ENCODE peak calls at places on chromosomes 12 and 14, in seven cellular contexts. One of them, this sample, is unnamed.
A peak's percentile ranks its signal among the peaks of the same experiment; 100 is the strongest.

GRCh38 chr12:101945361-101946232 is 68.2 kb downstream of the DRAM1 start:
- DNase-seq in CMK: no peak
- DNase-seq in fibroblast of lung: peak; percentile 60
- DNase-seq in stimulated activated CD4-positive, alpha-beta T cell treated with anti-CD3 and anti-CD28 coated beads, TNF-alpha, amount 100 ng/mL, for 24 hours: no peak
- DNase-seq in cardiac fibroblast: no peak
- DNase-seq in PC-3: peak; percentile 52
- DNase-seq in NCI-H2081: no peak
- DNase-seq in this sample: no peak

GRCh38 chr12:63521706-63522105 is 146.6 kb downstream of the DPY19L2 start:
- DNase-seq in cardiac fibroblast: no peak
- DNase-seq in PC-3: no peak
- DNase-seq in fibroblast of lung: no peak
- DNase-seq in NCI-H2081: no peak
- DNase-seq in CMK: no peak
- DNase-seq in stimulated activated CD4-positive, alpha-beta T cell treated with anti-CD3 and anti-CD28 coated beads, TNF-alpha, amount 100 ng/mL, for 24 hours: no peak
- DNase-seq in this sample: no peak

GRCh38 chr14:70857499-70857895 is 48.2 kb upstream of the MAP3K9 start:
- DNase-seq in PC-3: no peak
- DNase-seq in fibroblast of lung: no peak
- DNase-seq in NCI-H2081: no peak
- DNase-seq in CMK: no peak
- DNase-seq in stimulated activated CD4-positive, alpha-beta T cell treated with anti-CD3 and anti-CD28 coated beads, TNF-alpha, amount 100 ng/mL, for 24 hours: no peak
- DNase-seq in cardiac fibroblast: peak; percentile 40
- DNase-seq in this sample: no peak

GRCh38 chr14:77253333-77254190 is 17.4 kb downstream of the NGB start:
- DNase-seq in NCI-H2081: no peak
- DNase-seq in cardiac fibroblast: no peak
- DNase-seq in stimulated activated CD4-positive, alpha-beta T cell treated with anti-CD3 and anti-CD28 coated beads, TNF-alpha, amount 100 ng/mL, for 24 hours: no peak
- DNase-seq in CMK: no peak
- DNase-seq in fibroblast of lung: no peak
- DNase-seq in PC-3: no peak
- DNase-seq in this sample: no peak

GRCh38 chr12:50351120-50352043 is 45.0 kb downstream of the FAM186A start:
- DNase-seq in CMK: no peak
- DNase-seq in PC-3: no peak
- DNase-seq in NCI-H2081: no peak
- DNase-seq in stimulated activated CD4-positive, alpha-beta T cell treated with anti-CD3 and anti-CD28 coated beads, TNF-alpha, amount 100 ng/mL, for 24 hours: no peak
- DNase-seq in fibroblast of lung: no peak
- DNase-seq in cardiac fibroblast: peak; percentile 46
- DNase-seq in this sample: no peak

GRCh38 chr14:100237735-100238418 is 1.1 kb upstream of the YY1 start:
- DNase-seq in stimulated activated CD4-positive, alpha-beta T cell treated with anti-CD3 and anti-CD28 coated beads, TNF-alpha, amount 100 ng/mL, for 24 hours: no peak
- DNase-seq in NCI-H2081: peak; percentile 55
- DNase-seq in fibroblast of lung: peak; percentile 52
- DNase-seq in PC-3: peak; percentile 66
- DNase-seq in CMK: no peak
- DNase-seq in cardiac fibroblast: peak; percentile 58
- DNase-seq in this sample: peak; percentile 67

GRCh38 chr12:85057370-85057963 is 21.3 kb downstream of the LRRIQ1 start:
- DNase-seq in NCI-H2081: peak; percentile 53
- DNase-seq in PC-3: peak; percentile 79
- DNase-seq in CMK: peak; percentile 7
- DNase-seq in stimulated activated CD4-positive, alpha-beta T cell treated with anti-CD3 and anti-CD28 coated beads, TNF-alpha, amount 100 ng/mL, for 24 hours: no peak
- DNase-seq in fibroblast of lung: peak; percentile 62
- DNase-seq in cardiac fibroblast: peak; percentile 75
- DNase-seq in this sample: peak; percentile 13

GRCh38 chr12:93526786-93527428 is 45.6 kb upstream of the SOCS2 start:
- DNase-seq in NCI-H2081: no peak
- DNase-seq in CMK: no peak
- DNase-seq in cardiac fibroblast: peak; percentile 95
- DNase-seq in PC-3: peak; percentile 95
- DNase-seq in fibroblast of lung: peak; percentile 95
- DNase-seq in stimulated activated CD4-positive, alpha-beta T cell treated with anti-CD3 and anti-CD28 coated beads, TNF-alpha, amount 100 ng/mL, for 24 hours: no peak
- DNase-seq in this sample: no peak

GRCh38 chr12:123712780-123713319 is 697 bp downstream of the ATP6V0A2 start:
- DNase-seq in CMK: no peak
- DNase-seq in stimulated activated CD4-positive, alpha-beta T cell treated with anti-CD3 and anti-CD28 coated beads, TNF-alpha, amount 100 ng/mL, for 24 hours: no peak
- DNase-seq in fibroblast of lung: no peak
- DNase-seq in cardiac fibroblast: peak; percentile 17
- DNase-seq in NCI-H2081: no peak
- DNase-seq in PC-3: no peak
- DNase-seq in this sample: no peak

GRCh38 chr12:103169-103981 is 36.8 kb downstream of the IQSEC3 start:
- DNase-seq in fibroblast of lung: no peak
- DNase-seq in CMK: peak; percentile 50
- DNase-seq in NCI-H2081: peak; percentile 97
- DNase-seq in cardiac fibroblast: no peak
- DNase-seq in PC-3: no peak
- DNase-seq in stimulated activated CD4-positive, alpha-beta T cell treated with anti-CD3 and anti-CD28 coated beads, TNF-alpha, amount 100 ng/mL, for 24 hours: no peak
- DNase-seq in this sample: no peak

GRCh38 chr14:37232907-37233481 is 35.3 kb downstream of the MIPOL1 start:
- DNase-seq in CMK: peak; percentile 18
- DNase-seq in stimulated activated CD4-positive, alpha-beta T cell treated with anti-CD3 and anti-CD28 coated beads, TNF-alpha, amount 100 ng/mL, for 24 hours: no peak
- DNase-seq in NCI-H2081: peak; percentile 56
- DNase-seq in cardiac fibroblast: peak; percentile 78
- DNase-seq in PC-3: peak; percentile 89
- DNase-seq in fibroblast of lung: peak; percentile 71
- DNase-seq in this sample: peak; percentile 16

GRCh38 chr12:83954939-83955601 is 957.5 kb downstream of the SLC6A15 start:
- DNase-seq in CMK: no peak
- DNase-seq in PC-3: peak; percentile 32
- DNase-seq in stimulated activated CD4-positive, alpha-beta T cell treated with anti-CD3 and anti-CD28 coated beads, TNF-alpha, amount 100 ng/mL, for 24 hours: no peak
- DNase-seq in fibroblast of lung: no peak
- DNase-seq in cardiac fibroblast: no peak
- DNase-seq in NCI-H2081: no peak
- DNase-seq in this sample: no peak

GRCh38 chr14:73403181-73403752 is 55.1 kb downstream of the NUMB start:
- DNase-seq in stimulated activated CD4-positive, alpha-beta T cell treated with anti-CD3 and anti-CD28 coated beads, TNF-alpha, amount 100 ng/mL, for 24 hours: no peak
- DNase-seq in PC-3: no peak
- DNase-seq in fibroblast of lung: no peak
- DNase-seq in CMK: no peak
- DNase-seq in cardiac fibroblast: no peak
- DNase-seq in NCI-H2081: no peak
- DNase-seq in this sample: no peak

GRCh38 chr12:66239295-66239694 is 50.3 kb downstream of the IRAK3 start:
- DNase-seq in fibroblast of lung: no peak
- DNase-seq in stimulated activated CD4-positive, alpha-beta T cell treated with anti-CD3 and anti-CD28 coated beads, TNF-alpha, amount 100 ng/mL, for 24 hours: no peak
- DNase-seq in cardiac fibroblast: no peak
- DNase-seq in NCI-H2081: no peak
- DNase-seq in PC-3: no peak
- DNase-seq in CMK: no peak
- DNase-seq in this sample: no peak

GRCh38 chr12:53596920-53597363 is 29.2 kb downstream of the ATF7 start:
- DNase-seq in NCI-H2081: peak; percentile 43
- DNase-seq in cardiac fibroblast: peak; percentile 74
- DNase-seq in PC-3: no peak
- DNase-seq in fibroblast of lung: peak; percentile 71
- DNase-seq in stimulated activated CD4-positive, alpha-beta T cell treated with anti-CD3 and anti-CD28 coated beads, TNF-alpha, amount 100 ng/mL, for 24 hours: no peak
- DNase-seq in CMK: no peak
- DNase-seq in this sample: no peak

GRCh38 chr12:32921397-32921796 is 24.8 kb upstream of the PKP2 start:
- DNase-seq in cardiac fibroblast: peak; percentile 69
- DNase-seq in stimulated activated CD4-positive, alpha-beta T cell treated with anti-CD3 and anti-CD28 coated beads, TNF-alpha, amount 100 ng/mL, for 24 hours: no peak
- DNase-seq in NCI-H2081: no peak
- DNase-seq in PC-3: peak; percentile 66
- DNase-seq in fibroblast of lung: no peak
- DNase-seq in CMK: no peak
- DNase-seq in this sample: no peak

GRCh38 chr12:25592725-25593495 is 39.8 kb upstream of the LMNTD1 start:
- DNase-seq in PC-3: no peak
- DNase-seq in fibroblast of lung: no peak
- DNase-seq in NCI-H2081: no peak
- DNase-seq in stimulated activated CD4-positive, alpha-beta T cell treated with anti-CD3 and anti-CD28 coated beads, TNF-alpha, amount 100 ng/mL, for 24 hours: no peak
- DNase-seq in CMK: no peak
- DNase-seq in cardiac fibroblast: no peak
- DNase-seq in this sample: no peak

GRCh38 chr12:47193066-47193465 is 113.3 kb upstream of the AMIGO2 start:
- DNase-seq in PC-3: no peak
- DNase-seq in NCI-H2081: no peak
- DNase-seq in fibroblast of lung: no peak
- DNase-seq in stimulated activated CD4-positive, alpha-beta T cell treated with anti-CD3 and anti-CD28 coated beads, TNF-alpha, amount 100 ng/mL, for 24 hours: no peak
- DNase-seq in cardiac fibroblast: peak; percentile 10
- DNase-seq in CMK: no peak
- DNase-seq in this sample: no peak

GRCh38 chr14:45787167-45787566 is 534.2 kb upstream of the MIS18BP1 start:
- DNase-seq in CMK: no peak
- DNase-seq in PC-3: no peak
- DNase-seq in cardiac fibroblast: peak; percentile 2
- DNase-seq in NCI-H2081: no peak
- DNase-seq in stimulated activated CD4-positive, alpha-beta T cell treated with anti-CD3 and anti-CD28 coated beads, TNF-alpha, amount 100 ng/mL, for 24 hours: no peak
- DNase-seq in fibroblast of lung: no peak
- DNase-seq in this sample: no peak

GRCh38 chr12:6116481-6117021 is 7.9 kb downstream of the VWF start:
- DNase-seq in CMK: no peak
- DNase-seq in cardiac fibroblast: peak; percentile 94
- DNase-seq in NCI-H2081: no peak
- DNase-seq in fibroblast of lung: no peak
- DNase-seq in stimulated activated CD4-positive, alpha-beta T cell treated with anti-CD3 and anti-CD28 coated beads, TNF-alpha, amount 100 ng/mL, for 24 hours: no peak
- DNase-seq in PC-3: peak; percentile 44
- DNase-seq in this sample: no peak

GRCh38 chr12:14961466-14962155 is at the start of gene ARHGDIB:
- DNase-seq in CMK: peak; percentile 71
- DNase-seq in PC-3: no peak
- DNase-seq in cardiac fibroblast: peak; percentile 69
- DNase-seq in NCI-H2081: no peak
- DNase-seq in stimulated activated CD4-positive, alpha-beta T cell treated with anti-CD3 and anti-CD28 coated beads, TNF-alpha, amount 100 ng/mL, for 24 hours: peak; percentile 66
- DNase-seq in fibroblast of lung: no peak
- DNase-seq in this sample: peak; percentile 25

GRCh38 chr14:20477211-20477876 is 8.1 kb downstream of the PNP start:
- DNase-seq in stimulated activated CD4-positive, alpha-beta T cell treated with anti-CD3 and anti-CD28 coated beads, TNF-alpha, amount 100 ng/mL, for 24 hours: no peak
- DNase-seq in PC-3: no peak
- DNase-seq in NCI-H2081: no peak
- DNase-seq in fibroblast of lung: peak; percentile 14
- DNase-seq in cardiac fibroblast: peak; percentile 51
- DNase-seq in CMK: peak; percentile 83
- DNase-seq in this sample: no peak

GRCh38 chr12:3250576-3250975 is 173.4 kb downstream of the TSPAN9 start:
- DNase-seq in NCI-H2081: no peak
- DNase-seq in stimulated activated CD4-positive, alpha-beta T cell treated with anti-CD3 and anti-CD28 coated beads, TNF-alpha, amount 100 ng/mL, for 24 hours: no peak
- DNase-seq in fibroblast of lung: no peak
- DNase-seq in PC-3: no peak
- DNase-seq in cardiac fibroblast: no peak
- DNase-seq in CMK: no peak
- DNase-seq in this sample: no peak

GRCh38 chr12:110744697-110745264 is 2.1 kb upstream of the PPP1CC start:
- DNase-seq in cardiac fibroblast: no peak
- DNase-seq in stimulated activated CD4-positive, alpha-beta T cell treated with anti-CD3 and anti-CD28 coated beads, TNF-alpha, amount 100 ng/mL, for 24 hours: no peak
- DNase-seq in fibroblast of lung: no peak
- DNase-seq in CMK: no peak
- DNase-seq in NCI-H2081: no peak
- DNase-seq in PC-3: peak; percentile 77
- DNase-seq in this sample: no peak

GRCh38 chr12:12133785-12134184 is 63.0 kb downstream of the BCL2L14 start:
- DNase-seq in stimulated activated CD4-positive, alpha-beta T cell treated with anti-CD3 and anti-CD28 coated beads, TNF-alpha, amount 100 ng/mL, for 24 hours: no peak
- DNase-seq in NCI-H2081: no peak
- DNase-seq in fibroblast of lung: no peak
- DNase-seq in CMK: no peak
- DNase-seq in PC-3: no peak
- DNase-seq in cardiac fibroblast: no peak
- DNase-seq in this sample: no peak

GRCh38 chr14:91396959-91397815 is 20.4 kb downstream of the CCDC88C start:
- DNase-seq in CMK: no peak
- DNase-seq in stimulated activated CD4-positive, alpha-beta T cell treated with anti-CD3 and anti-CD28 coated beads, TNF-alpha, amount 100 ng/mL, for 24 hours: no peak
- DNase-seq in PC-3: no peak
- DNase-seq in fibroblast of lung: no peak
- DNase-seq in cardiac fibroblast: no peak
- DNase-seq in NCI-H2081: peak; percentile 40
- DNase-seq in this sample: peak; percentile 80

GRCh38 chr12:46372852-46373302 is 304 bp upstream of the SLC38A2 start:
- DNase-seq in CMK: no peak
- DNase-seq in cardiac fibroblast: no peak
- DNase-seq in stimulated activated CD4-positive, alpha-beta T cell treated with anti-CD3 and anti-CD28 coated beads, TNF-alpha, amount 100 ng/mL, for 24 hours: no peak
- DNase-seq in PC-3: no peak
- DNase-seq in fibroblast of lung: no peak
- DNase-seq in NCI-H2081: no peak
- DNase-seq in this sample: no peak

GRCh38 chr12:5071496-5071895 is 27.8 kb downstream of the KCNA5 start:
- DNase-seq in PC-3: no peak
- DNase-seq in NCI-H2081: no peak
- DNase-seq in fibroblast of lung: no peak
- DNase-seq in cardiac fibroblast: no peak
- DNase-seq in CMK: no peak
- DNase-seq in stimulated activated CD4-positive, alpha-beta T cell treated with anti-CD3 and anti-CD28 coated beads, TNF-alpha, amount 100 ng/mL, for 24 hours: no peak
- DNase-seq in this sample: no peak

GRCh38 chr14:87149583-87150354 is 843.2 kb downstream of the GALC start:
- DNase-seq in stimulated activated CD4-positive, alpha-beta T cell treated with anti-CD3 and anti-CD28 coated beads, TNF-alpha, amount 100 ng/mL, for 24 hours: no peak
- DNase-seq in NCI-H2081: no peak
- DNase-seq in fibroblast of lung: peak; percentile 80
- DNase-seq in cardiac fibroblast: no peak
- DNase-seq in CMK: no peak
- DNase-seq in PC-3: no peak
- DNase-seq in this sample: no peak

GRCh38 chr12:64085996-64086395 is 136.1 kb downstream of the KICS2 start:
- DNase-seq in stimulated activated CD4-positive, alpha-beta T cell treated with anti-CD3 and anti-CD28 coated beads, TNF-alpha, amount 100 ng/mL, for 24 hours: no peak
- DNase-seq in NCI-H2081: no peak
- DNase-seq in fibroblast of lung: peak; percentile 80
- DNase-seq in CMK: no peak
- DNase-seq in cardiac fibroblast: peak; percentile 29
- DNase-seq in PC-3: peak; percentile 53
- DNase-seq in this sample: no peak

GRCh38 chr12:108508243-108508642 is 6.8 kb upstream of the FICD start:
- DNase-seq in fibroblast of lung: no peak
- DNase-seq in NCI-H2081: no peak
- DNase-seq in cardiac fibroblast: peak; percentile 36
- DNase-seq in stimulated activated CD4-positive, alpha-beta T cell treated with anti-CD3 and anti-CD28 coated beads, TNF-alpha, amount 100 ng/mL, for 24 hours: no peak
- DNase-seq in CMK: no peak
- DNase-seq in PC-3: peak; percentile 86
- DNase-seq in this sample: no peak

GRCh38 chr14:75453817-75454434 is 26.1 kb downstream of the JDP2 start:
- DNase-seq in PC-3: no peak
- DNase-seq in CMK: no peak
- DNase-seq in cardiac fibroblast: no peak
- DNase-seq in NCI-H2081: no peak
- DNase-seq in stimulated activated CD4-positive, alpha-beta T cell treated with anti-CD3 and anti-CD28 coated beads, TNF-alpha, amount 100 ng/mL, for 24 hours: no peak
- DNase-seq in fibroblast of lung: no peak
- DNase-seq in this sample: peak; percentile 82